ENCODE peak calls at places on chromosome 7, in eight cellular contexts. U is Daoy, A is T-helper 1 cell, M is NCI-H2107, C is caudate nucleus, F is GM23248, O is COR-L47, Q is HTR-8/SVneo. X is an unnamed sample.

GRCh38 chr7:90708841-90709317 is 112.8 kb downstream of the CDK14 start:
- DNase-seq in U (peak; percentile 56), A (no peak), M (peak; percentile 25), C (peak; percentile 5), F (peak; percentile 41), O (no peak), Q (no peak), X (no peak)

GRCh38 chr7:111029574-111030357 is 61.2 kb upstream of the LRRN3 start:
- DNase-seq in U (peak; percentile 26), A (no peak), M (peak; percentile 31), C (peak; percentile 6), F (peak; percentile 55), O (peak; percentile 41), Q (no peak), X (no peak)

GRCh38 chr7:37770813-37771212 is 77.6 kb upstream of the NME8 start:
- DNase-seq in U (no peak), A (no peak), M (no peak), C (no peak), F (no peak), O (no peak), Q (no peak), X (no peak)

GRCh38 chr7:107387573-107388219 is 82.2 kb upstream of the GPR22 start:
- DNase-seq in U (peak; percentile 57), A (no peak), M (no peak), C (no peak), F (peak; percentile 55), O (no peak), Q (no peak), X (no peak)

GRCh38 chr7:148708026-148708685 is 9.5 kb downstream of the CUL1 start:
- DNase-seq in U (no peak), A (no peak), M (no peak), C (no peak), F (no peak), O (no peak), Q (no peak), X (no peak)

GRCh38 chr7:155166673-155167370 is 96.7 kb downstream of the HTR5A start:
- DNase-seq in U (peak; percentile 94), A (no peak), M (no peak), C (no peak), F (peak; percentile 48), O (no peak), Q (peak; percentile 88), X (peak; percentile 24)

GRCh38 chr7:24241216-24241615 is 42.8 kb upstream of the NPY start:
- DNase-seq in U (peak; percentile 64), A (no peak), M (no peak), C (no peak), F (no peak), O (no peak), Q (no peak), X (no peak)

GRCh38 chr7:28406192-28406591 is 6.1 kb upstream of the CREB5 start:
- DNase-seq in U (peak; percentile 80), A (no peak), M (no peak), C (no peak), F (no peak), O (no peak), Q (no peak), X (no peak)

GRCh38 chr7:130273081-130273699 is 6.5 kb downstream of the CPA2 start:
- DNase-seq in U (no peak), A (no peak), M (peak; percentile 87), C (peak; percentile 16), F (peak; percentile 36), O (no peak), Q (no peak), X (no peak)

GRCh38 chr7:20064181-20064970 is 152.8 kb downstream of the MACC1 start:
- DNase-seq in U (peak; percentile 73), A (no peak), M (no peak), C (no peak), F (peak; percentile 66), O (no peak), Q (no peak), X (no peak)

GRCh38 chr7:108171164-108171563 is 41.0 kb upstream of the LAMB4 start:
- DNase-seq in U (no peak), A (no peak), M (no peak), C (no peak), F (no peak), O (no peak), Q (no peak), X (no peak)

GRCh38 chr7:79118143-79118542 is 335.3 kb downstream of the MAGI2 start:
- DNase-seq in U (no peak), A (no peak), M (no peak), C (no peak), F (peak; percentile 7), O (no peak), Q (no peak), X (no peak)

GRCh38 chr7:87432536-87432935 is 42.9 kb downstream of the ABCB4 start:
- DNase-seq in U (no peak), A (no peak), M (no peak), C (no peak), F (no peak), O (no peak), Q (no peak), X (no peak)

GRCh38 chr7:4621401-4621800 is 60.7 kb upstream of the FOXK1 start:
- DNase-seq in U (no peak), A (no peak), M (no peak), C (no peak), F (peak; percentile 27), O (no peak), Q (no peak), X (no peak)

GRCh38 chr7:1693991-1694524 is 24.0 kb downstream of the ELFN1 start:
- DNase-seq in U (peak; percentile 62), A (no peak), M (peak; percentile 22), C (peak; percentile 69), F (peak; percentile 24), O (no peak), Q (no peak), X (no peak)

GRCh38 chr7:3089493-3089892 is 45.8 kb upstream of the CARD11 start:
- DNase-seq in U (no peak), A (no peak), M (no peak), C (no peak), F (peak; percentile 3), O (no peak), Q (peak; percentile 65), X (no peak)

GRCh38 chr7:134946260-134946659 is 40.0 kb upstream of the AGBL3 start:
- DNase-seq in U (no peak), A (no peak), M (no peak), C (no peak), F (peak; percentile 76), O (no peak), Q (no peak), X (no peak)

GRCh38 chr7:70764701-70765208 is 367.2 kb upstream of the GALNT17 start:
- DNase-seq in U (no peak), A (no peak), M (no peak), C (no peak), F (no peak), O (no peak), Q (no peak), X (no peak)

GRCh38 chr7:100156331-100157068 is 2.0 kb downstream of the TRAPPC14 start:
- DNase-seq in U (no peak), A (no peak), M (no peak), C (no peak), F (no peak), O (no peak), Q (no peak), X (no peak)

GRCh38 chr7:6248581-6248980 is 23.8 kb downstream of the CYTH3 start:
- DNase-seq in U (peak; percentile 69), A (no peak), M (no peak), C (no peak), F (peak; percentile 89), O (no peak), Q (peak; percentile 77), X (no peak)

GRCh38 chr7:379456-380225 is 89.7 kb downstream of the FOXL3 start:
- DNase-seq in U (peak; percentile 48), A (no peak), M (no peak), C (no peak), F (peak; percentile 15), O (no peak), Q (no peak), X (peak; percentile 16)

GRCh38 chr7:42940985-42941847 is 9.0 kb downstream of the MRPL32 start:
- DNase-seq in U (peak; percentile 73), A (peak; percentile 31), M (peak; percentile 70), C (peak; percentile 24), F (peak; percentile 78), O (peak; percentile 61), Q (peak; percentile 73), X (peak; percentile 71)

GRCh38 chr7:44881066-44881600 is 4.2 kb downstream of the PURB start:
- DNase-seq in U (no peak), A (no peak), M (no peak), C (no peak), F (peak; percentile 46), O (no peak), Q (no peak), X (no peak)

GRCh38 chr7:84251183-84251845 is 56.7 kb upstream of the SEMA3A start:
- DNase-seq in U (peak; percentile 73), A (no peak), M (no peak), C (no peak), F (peak; percentile 90), O (no peak), Q (no peak), X (no peak)

GRCh38 chr7:18320422-18320821 is 175.1 kb upstream of the HDAC9 start:
- DNase-seq in U (no peak), A (no peak), M (no peak), C (no peak), F (no peak), O (no peak), Q (no peak), X (no peak)

GRCh38 chr7:28067171-28067570 is 113.4 kb downstream of the JAZF1 start:
- DNase-seq in U (no peak), A (no peak), M (no peak), C (no peak), F (peak; percentile 23), O (no peak), Q (no peak), X (no peak)

GRCh38 chr7:46059308-46060020 is 138.4 kb upstream of the IGFBP3 start:
- DNase-seq in U (peak; percentile 31), A (no peak), M (no peak), C (no peak), F (no peak), O (no peak), Q (no peak), X (no peak)

GRCh38 chr7:47087866-47088265 is 494.0 kb downstream of the TNS3 start:
- DNase-seq in U (peak; percentile 58), A (no peak), M (no peak), C (no peak), F (peak; percentile 59), O (no peak), Q (no peak), X (no peak)

GRCh38 chr7:148883233-148884048 is 650 bp downstream of the EZH2 start:
- DNase-seq in U (peak; percentile 47), A (peak; percentile 50), M (no peak), C (no peak), F (peak; percentile 53), O (peak; percentile 48), Q (peak; percentile 8), X (peak; percentile 25)